ENCODE peak calls at places on chromosomes 7 and 10, in five cellular contexts. One of them, this sample, is unnamed.
A peak's percentile ranks its signal among the peaks of the same experiment; 100 is the strongest.

GRCh38 chr10:76572021-76572420 is 1065.6 kb downstream of the KCNMA1 start:
- DNase-seq in stimulated activated CD8-positive, alpha-beta memory T cell treated with anti-CD3 and anti-CD28 coated beads, Interleukin-12 subunit alpha, Interleukin-12 subunit beta, amount 100 ng/mL, for 1 hour: no peak
- DNase-seq in NCI-H460: no peak
- DNase-seq in non-pigmented ciliary epithelial cell: no peak
- DNase-seq in stimulated activated CD4-positive, alpha-beta T cell treated with anti-CD3 and anti-CD28 coated beads, Interleukin-1b, Interleukin-23, amount 100 ng/mL, for 1 hour: no peak
- DNase-seq in this sample: no peak

GRCh38 chr10:7107287-7107686 is 303.5 kb downstream of the SFMBT2 start:
- DNase-seq in stimulated activated CD8-positive, alpha-beta memory T cell treated with anti-CD3 and anti-CD28 coated beads, Interleukin-12 subunit alpha, Interleukin-12 subunit beta, amount 100 ng/mL, for 1 hour: no peak
- DNase-seq in non-pigmented ciliary epithelial cell: peak; percentile 11
- DNase-seq in stimulated activated CD4-positive, alpha-beta T cell treated with anti-CD3 and anti-CD28 coated beads, Interleukin-1b, Interleukin-23, amount 100 ng/mL, for 1 hour: no peak
- DNase-seq in NCI-H460: no peak
- DNase-seq in this sample: no peak

GRCh38 chr10:44827431-44828006 is 83.6 kb upstream of the TMEM72 start:
- DNase-seq in NCI-H460: no peak
- DNase-seq in stimulated activated CD4-positive, alpha-beta T cell treated with anti-CD3 and anti-CD28 coated beads, Interleukin-1b, Interleukin-23, amount 100 ng/mL, for 1 hour: no peak
- DNase-seq in stimulated activated CD8-positive, alpha-beta memory T cell treated with anti-CD3 and anti-CD28 coated beads, Interleukin-12 subunit alpha, Interleukin-12 subunit beta, amount 100 ng/mL, for 1 hour: no peak
- DNase-seq in non-pigmented ciliary epithelial cell: no peak
- DNase-seq in this sample: no peak

GRCh38 chr10:75403144-75404022 is 1.8 kb upstream of the ZNF503 start:
- DNase-seq in stimulated activated CD4-positive, alpha-beta T cell treated with anti-CD3 and anti-CD28 coated beads, Interleukin-1b, Interleukin-23, amount 100 ng/mL, for 1 hour: no peak
- DNase-seq in non-pigmented ciliary epithelial cell: no peak
- DNase-seq in NCI-H460: no peak
- DNase-seq in stimulated activated CD8-positive, alpha-beta memory T cell treated with anti-CD3 and anti-CD28 coated beads, Interleukin-12 subunit alpha, Interleukin-12 subunit beta, amount 100 ng/mL, for 1 hour: no peak
- DNase-seq in this sample: no peak

GRCh38 chr10:94042001-94042813 is 48.5 kb downstream of the PLCE1 start:
- DNase-seq in NCI-H460: no peak
- DNase-seq in non-pigmented ciliary epithelial cell: no peak
- DNase-seq in stimulated activated CD8-positive, alpha-beta memory T cell treated with anti-CD3 and anti-CD28 coated beads, Interleukin-12 subunit alpha, Interleukin-12 subunit beta, amount 100 ng/mL, for 1 hour: no peak
- DNase-seq in stimulated activated CD4-positive, alpha-beta T cell treated with anti-CD3 and anti-CD28 coated beads, Interleukin-1b, Interleukin-23, amount 100 ng/mL, for 1 hour: no peak
- DNase-seq in this sample: no peak

GRCh38 chr10:91864744-91865143 is 44.5 kb downstream of the FGFBP3 start:
- DNase-seq in non-pigmented ciliary epithelial cell: no peak
- DNase-seq in NCI-H460: no peak
- DNase-seq in stimulated activated CD4-positive, alpha-beta T cell treated with anti-CD3 and anti-CD28 coated beads, Interleukin-1b, Interleukin-23, amount 100 ng/mL, for 1 hour: no peak
- DNase-seq in stimulated activated CD8-positive, alpha-beta memory T cell treated with anti-CD3 and anti-CD28 coated beads, Interleukin-12 subunit alpha, Interleukin-12 subunit beta, amount 100 ng/mL, for 1 hour: no peak
- DNase-seq in this sample: no peak

GRCh38 chr7:8161398-8161828 is 100.6 kb downstream of the ICA1 start:
- DNase-seq in NCI-H460: no peak
- DNase-seq in stimulated activated CD4-positive, alpha-beta T cell treated with anti-CD3 and anti-CD28 coated beads, Interleukin-1b, Interleukin-23, amount 100 ng/mL, for 1 hour: no peak
- DNase-seq in non-pigmented ciliary epithelial cell: no peak
- DNase-seq in stimulated activated CD8-positive, alpha-beta memory T cell treated with anti-CD3 and anti-CD28 coated beads, Interleukin-12 subunit alpha, Interleukin-12 subunit beta, amount 100 ng/mL, for 1 hour: no peak
- DNase-seq in this sample: no peak

GRCh38 chr10:132449051-132449825 is 52.2 kb downstream of the PWWP2B start:
- DNase-seq in stimulated activated CD4-positive, alpha-beta T cell treated with anti-CD3 and anti-CD28 coated beads, Interleukin-1b, Interleukin-23, amount 100 ng/mL, for 1 hour: no peak
- DNase-seq in stimulated activated CD8-positive, alpha-beta memory T cell treated with anti-CD3 and anti-CD28 coated beads, Interleukin-12 subunit alpha, Interleukin-12 subunit beta, amount 100 ng/mL, for 1 hour: no peak
- DNase-seq in non-pigmented ciliary epithelial cell: no peak
- DNase-seq in NCI-H460: peak; percentile 55
- DNase-seq in this sample: no peak

GRCh38 chr10:43211431-43212042 is 55.3 kb downstream of the RASGEF1A start:
- DNase-seq in NCI-H460: no peak
- DNase-seq in stimulated activated CD8-positive, alpha-beta memory T cell treated with anti-CD3 and anti-CD28 coated beads, Interleukin-12 subunit alpha, Interleukin-12 subunit beta, amount 100 ng/mL, for 1 hour: no peak
- DNase-seq in stimulated activated CD4-positive, alpha-beta T cell treated with anti-CD3 and anti-CD28 coated beads, Interleukin-1b, Interleukin-23, amount 100 ng/mL, for 1 hour: no peak
- DNase-seq in non-pigmented ciliary epithelial cell: no peak
- DNase-seq in this sample: no peak

GRCh38 chr10:43401627-43402026 is 7.4 kb downstream of the HNRNPF start:
- DNase-seq in non-pigmented ciliary epithelial cell: no peak
- DNase-seq in stimulated activated CD4-positive, alpha-beta T cell treated with anti-CD3 and anti-CD28 coated beads, Interleukin-1b, Interleukin-23, amount 100 ng/mL, for 1 hour: no peak
- DNase-seq in stimulated activated CD8-positive, alpha-beta memory T cell treated with anti-CD3 and anti-CD28 coated beads, Interleukin-12 subunit alpha, Interleukin-12 subunit beta, amount 100 ng/mL, for 1 hour: no peak
- DNase-seq in NCI-H460: no peak
- DNase-seq in this sample: no peak

GRCh38 chr10:101716891-101717659 is 22.1 kb upstream of the FBXW4 start:
- DNase-seq in non-pigmented ciliary epithelial cell: no peak
- DNase-seq in stimulated activated CD4-positive, alpha-beta T cell treated with anti-CD3 and anti-CD28 coated beads, Interleukin-1b, Interleukin-23, amount 100 ng/mL, for 1 hour: no peak
- DNase-seq in stimulated activated CD8-positive, alpha-beta memory T cell treated with anti-CD3 and anti-CD28 coated beads, Interleukin-12 subunit alpha, Interleukin-12 subunit beta, amount 100 ng/mL, for 1 hour: no peak
- DNase-seq in NCI-H460: no peak
- DNase-seq in this sample: no peak

GRCh38 chr7:138065827-138066226 is 10.4 kb upstream of the AKR1D1 start:
- DNase-seq in stimulated activated CD8-positive, alpha-beta memory T cell treated with anti-CD3 and anti-CD28 coated beads, Interleukin-12 subunit alpha, Interleukin-12 subunit beta, amount 100 ng/mL, for 1 hour: no peak
- DNase-seq in NCI-H460: no peak
- DNase-seq in non-pigmented ciliary epithelial cell: no peak
- DNase-seq in stimulated activated CD4-positive, alpha-beta T cell treated with anti-CD3 and anti-CD28 coated beads, Interleukin-1b, Interleukin-23, amount 100 ng/mL, for 1 hour: no peak
- DNase-seq in this sample: no peak

GRCh38 chr10:112565434-112566053 is 118.5 kb downstream of the VTI1A start:
- DNase-seq in stimulated activated CD8-positive, alpha-beta memory T cell treated with anti-CD3 and anti-CD28 coated beads, Interleukin-12 subunit alpha, Interleukin-12 subunit beta, amount 100 ng/mL, for 1 hour: no peak
- DNase-seq in stimulated activated CD4-positive, alpha-beta T cell treated with anti-CD3 and anti-CD28 coated beads, Interleukin-1b, Interleukin-23, amount 100 ng/mL, for 1 hour: no peak
- DNase-seq in NCI-H460: peak; percentile 78
- DNase-seq in non-pigmented ciliary epithelial cell: peak; percentile 31
- DNase-seq in this sample: peak; percentile 69

GRCh38 chr7:70681847-70682350 is 450.0 kb upstream of the GALNT17 start:
- DNase-seq in non-pigmented ciliary epithelial cell: no peak
- DNase-seq in stimulated activated CD8-positive, alpha-beta memory T cell treated with anti-CD3 and anti-CD28 coated beads, Interleukin-12 subunit alpha, Interleukin-12 subunit beta, amount 100 ng/mL, for 1 hour: no peak
- DNase-seq in stimulated activated CD4-positive, alpha-beta T cell treated with anti-CD3 and anti-CD28 coated beads, Interleukin-1b, Interleukin-23, amount 100 ng/mL, for 1 hour: no peak
- DNase-seq in NCI-H460: no peak
- DNase-seq in this sample: no peak

GRCh38 chr7:132076301-132077049 is 499.8 kb downstream of the PLXNA4 start:
- DNase-seq in stimulated activated CD8-positive, alpha-beta memory T cell treated with anti-CD3 and anti-CD28 coated beads, Interleukin-12 subunit alpha, Interleukin-12 subunit beta, amount 100 ng/mL, for 1 hour: no peak
- DNase-seq in NCI-H460: no peak
- DNase-seq in non-pigmented ciliary epithelial cell: no peak
- DNase-seq in stimulated activated CD4-positive, alpha-beta T cell treated with anti-CD3 and anti-CD28 coated beads, Interleukin-1b, Interleukin-23, amount 100 ng/mL, for 1 hour: no peak
- DNase-seq in this sample: no peak

GRCh38 chr10:127906548-127907377 is at the start of gene PTPRE:
- DNase-seq in non-pigmented ciliary epithelial cell: no peak
- DNase-seq in stimulated activated CD8-positive, alpha-beta memory T cell treated with anti-CD3 and anti-CD28 coated beads, Interleukin-12 subunit alpha, Interleukin-12 subunit beta, amount 100 ng/mL, for 1 hour: peak; percentile 30
- DNase-seq in NCI-H460: peak; percentile 44
- DNase-seq in stimulated activated CD4-positive, alpha-beta T cell treated with anti-CD3 and anti-CD28 coated beads, Interleukin-1b, Interleukin-23, amount 100 ng/mL, for 1 hour: peak; percentile 8
- DNase-seq in this sample: no peak

This sample was measured in Panc1.